ENCODE peak calls at places on chromosomes 6 and 20, in eight cellular contexts. V is mucosa of descending colon; J is colonic mucosa; B is coronary artery; P is psoas muscle; I is AG04449; R is Jurkat, Clone E6-1; Q is WERI-Rb-1. K is an unnamed sample.

GRCh38 chr6:4603291-4603690 is 172.9 kb upstream of the CDYL start:
- DNase-seq in Q (no peak), R (no peak), V (peak; percentile 58), I (no peak), P (peak; percentile 78), J (no peak), B (no peak), K (peak; percentile 92)

GRCh38 chr6:89161326-89162046 is 15.6 kb downstream of the PM20D2 start:
- DNase-seq in Q (peak; percentile 21), V (no peak), B (no peak), I (no peak), J (no peak), R (no peak), P (no peak), K (no peak)

GRCh38 chr6:34095741-34096140 is 50.1 kb downstream of the GRM4 start:
- DNase-seq in P (no peak), I (no peak), Q (no peak), B (no peak), R (no peak), J (no peak), V (no peak), K (no peak)

GRCh38 chr20:48359692-48360337 is 468.0 kb downstream of the PREX1 start:
- DNase-seq in P (no peak), J (peak; percentile 25), R (no peak), B (no peak), I (no peak), V (peak; percentile 68), Q (no peak), K (no peak)

GRCh38 chr6:26309731-26310142 is 55.3 kb upstream of the BTN3A2 start:
- DNase-seq in V (no peak), P (no peak), B (no peak), J (no peak), R (no peak), Q (no peak), I (no peak), K (no peak)

GRCh38 chr6:98044791-98045190 is 761.8 kb upstream of the MMS22L start:
- DNase-seq in V (no peak), R (no peak), B (no peak), J (no peak), Q (no peak), I (no peak), P (no peak), K (no peak)

GRCh38 chr6:160347259-160348208 is 644 bp upstream of the SLC22A3 start:
- DNase-seq in B (no peak), P (peak; percentile 59), I (no peak), J (peak; percentile 35), V (peak; percentile 62), Q (no peak), R (no peak), K (no peak)

GRCh38 chr6:158303210-158303731 is 9.0 kb upstream of the TULP4 start:
- DNase-seq in Q (no peak), V (no peak), B (no peak), P (no peak), I (no peak), R (no peak), J (no peak), K (no peak)

GRCh38 chr20:62721511-62722197 is 13.0 kb downstream of the NTSR1 start:
- DNase-seq in J (no peak), P (no peak), B (no peak), R (no peak), I (no peak), V (no peak), Q (no peak), K (no peak)

GRCh38 chr6:77106992-77107391 is 356.3 kb downstream of the HTR1B start:
- DNase-seq in Q (no peak), I (no peak), J (no peak), V (no peak), B (no peak), R (no peak), P (no peak), K (no peak)

GRCh38 chr6:122789078-122789861 is at the start of gene SMPDL3A:
- DNase-seq in Q (peak; percentile 83), B (peak; percentile 87), R (no peak), V (peak; percentile 84), P (peak; percentile 91), J (peak; percentile 88), I (no peak), K (peak; percentile 90)

GRCh38 chr6:44086931-44087574 is 40.2 kb downstream of the MRPL14 start:
- DNase-seq in V (no peak), I (no peak), R (no peak), B (no peak), J (no peak), Q (no peak), P (peak; percentile 88), K (no peak)

GRCh38 chr6:25397406-25397805 is 118.2 kb downstream of the CARMIL1 start:
- DNase-seq in P (no peak), R (no peak), I (no peak), V (no peak), B (no peak), Q (no peak), J (no peak), K (no peak)

GRCh38 chr6:112027942-112028674 is 25.8 kb upstream of the CCN6 start:
- DNase-seq in Q (no peak), V (no peak), I (no peak), P (no peak), R (peak; percentile 94), J (no peak), B (no peak), K (no peak)

GRCh38 chr6:167663784-167664432 is 162.8 kb upstream of the AFDN start:
- DNase-seq in V (no peak), I (no peak), Q (no peak), J (peak; percentile 63), B (no peak), R (no peak), P (no peak), K (no peak)

GRCh38 chr20:5570442-5570841 is 179.8 kb upstream of the SHLD1 start:
- DNase-seq in J (no peak), Q (no peak), P (no peak), I (no peak), R (no peak), V (no peak), B (no peak), K (no peak)

GRCh38 chr6:134457941-134458340 is 140.0 kb upstream of the SGK1 start:
- DNase-seq in J (no peak), B (no peak), R (no peak), Q (no peak), I (no peak), V (no peak), P (no peak), K (no peak)

GRCh38 chr6:117711369-117711768 is 36.1 kb downstream of the NUS1 start:
- DNase-seq in B (no peak), R (peak; percentile 12), Q (no peak), P (no peak), J (no peak), I (no peak), V (no peak), K (no peak)

GRCh38 chr6:112691289-112691688 is 344.2 kb downstream of the RFPL4B start:
- DNase-seq in R (no peak), V (no peak), P (no peak), Q (no peak), B (no peak), J (no peak), I (peak; percentile 79), K (peak; percentile 79)

DNA sequence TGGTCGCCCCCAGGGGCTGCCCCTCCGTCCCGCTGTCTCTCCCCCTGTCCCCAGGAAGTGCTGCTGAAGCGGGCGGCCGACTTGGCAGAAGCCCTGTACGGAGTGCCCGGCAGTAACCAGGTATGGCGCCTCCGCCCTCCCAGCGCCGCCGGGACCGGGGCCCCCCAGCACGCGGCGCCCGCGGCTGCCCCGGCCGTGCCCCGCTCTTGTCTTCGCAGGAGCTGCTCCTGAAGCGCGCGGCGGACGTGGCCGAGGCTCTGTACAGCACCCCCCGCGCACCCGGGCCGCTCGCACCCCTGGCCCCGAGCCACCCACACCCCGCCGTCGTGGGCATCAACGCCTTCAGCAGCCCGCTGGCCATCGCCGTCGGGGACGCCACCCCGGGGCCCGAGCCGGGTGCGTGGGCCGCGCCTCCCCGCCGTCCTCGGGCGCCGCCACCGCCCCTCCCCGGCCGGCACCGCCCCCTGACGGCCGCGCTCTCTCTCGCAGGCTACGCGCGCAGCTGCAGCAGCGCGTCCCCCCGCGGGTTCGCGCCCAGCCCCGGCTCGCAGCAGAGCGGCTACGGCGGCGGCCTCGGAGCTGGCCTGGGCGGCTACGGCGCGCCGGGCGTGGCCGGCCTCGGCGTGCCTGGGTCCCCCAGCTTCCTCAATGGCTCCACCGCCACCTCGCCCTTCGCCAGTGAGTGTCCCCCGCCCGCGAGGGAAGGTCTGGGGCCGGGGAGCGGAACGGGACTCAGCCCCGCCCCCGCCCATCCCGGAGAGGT is 48.4 kb downstream of the CPXM1 start:
- DNase-seq in J (no peak), V (peak; percentile 65), I (no peak), Q (no peak), B (peak; percentile 72), P (no peak), R (no peak), K (no peak)
- H3K4me3 ChIP-seq in J (peak overlapping the region; percentile 45), V (no peak overlapping the region), I (peak overlapping the region; percentile 54), Q (no peak overlapping the region), B (peak overlapping the region; percentile 72), P (peak overlapping the region; percentile 55), R (peak overlapping the region; percentile 50), K (peak overlapping the region; percentile 46)

GRCh38 chr6:41502607-41503434 is 43.4 kb upstream of the FOXP4 start:
- DNase-seq in R (no peak), B (no peak), J (peak; percentile 29), P (peak; percentile 61), Q (peak; percentile 68), I (no peak), V (no peak), K (no peak)
- H3K4me3 ChIP-seq in R (no peak overlapping the region), B (peak overlapping the region; percentile 72), J (no peak overlapping the region), P (no peak overlapping the region), Q (peak overlapping the region; percentile 13), I (no peak overlapping the region), V (no peak overlapping the region), K (no peak overlapping the region)

GRCh38 chr6:110352603-110353303 is 5.4 kb downstream of the METTL24 start:
- DNase-seq in I (no peak), R (no peak), Q (no peak), B (no peak), P (no peak), J (no peak), V (no peak), K (no peak)
- H3K4me3 ChIP-seq in I (no peak overlapping the region), R (no peak overlapping the region), Q (no peak overlapping the region), B (peak overlapping the region; percentile 16), P (no peak overlapping the region), J (no peak overlapping the region), V (no peak overlapping the region), K (no peak overlapping the region)

GRCh38 chr20:34516038-34516873 is at the start of gene DYNLRB1:
- DNase-seq in J (peak; percentile 98), P (peak; percentile 99), R (peak; percentile 93), B (peak; percentile 97), Q (peak; percentile 97), I (peak; percentile 82), V (peak; percentile 96), K (peak; percentile 85)

GRCh38 chr20:34515484-34516037 is 661 bp upstream of the DYNLRB1 start:
- DNase-seq in V (peak; percentile 80), B (no peak), R (peak; percentile 79), J (peak; percentile 83), P (peak; percentile 63), I (no peak), Q (peak; percentile 67), K (no peak)

GRCh38 chr20:34516874-34517542 is 786 bp downstream of the DYNLRB1 start:
- DNase-seq in V (no peak), J (peak; percentile 50), P (no peak), Q (no peak), R (no peak), B (no peak), I (no peak), K (no peak)

GRCh38 chr20:34512955-34513419 is 3.2 kb upstream of the DYNLRB1 start:
- DNase-seq in J (no peak), I (no peak), Q (no peak), P (no peak), R (no peak), B (no peak), V (no peak), K (no peak)

GRCh38 chr20:34514897-34515483 is 1.2 kb upstream of the DYNLRB1 start:
- DNase-seq in Q (no peak), R (no peak), J (no peak), B (no peak), I (no peak), P (no peak), V (no peak), K (no peak)
- H3K4me3 ChIP-seq in Q (peak overlapping the region; percentile 70), R (peak overlapping the region; percentile 85), J (peak overlapping the region; percentile 61), B (peak overlapping the region; percentile 78), I (peak overlapping the region; percentile 88), P (peak overlapping the region; percentile 91), V (no peak overlapping the region), K (peak overlapping the region; percentile 87)